ENCODE peak calls at places on chromosomes 11 and 22, in nine cellular contexts. C is HCT116, U is SK-N-SH, Y is H9, F is mesenchymal stem cell, A is IMR-90, W is astrocyte, M is neuronal stem cell, B is mammary epithelial cell. H is an unnamed sample.

GRCh38 chr11:96186806-96187205 is 156.2 kb downstream of the MAML2 start:
- DNase-seq in F (no peak), W (no peak), M (no peak), U (no peak), C (no peak), Y (no peak), B (peak), A (no peak), H (no peak)

GRCh38 chr11:65569164-65569972 is 909 bp upstream of the ZNRD2 start:
- DNase-seq in U (no peak), C (no peak), Y (no peak), A (no peak), F (no peak), W (no peak), B (no peak), M (no peak), H (no peak)

GRCh38 chr11:20511982-20512381 is 87.4 kb upstream of the SLC6A5 start:
- DNase-seq in B (no peak), F (no peak), C (no peak), U (no peak), M (no peak), A (no peak), W (no peak), Y (no peak), H (no peak)

GRCh38 chr22:26648761-26649363 is 8.5 kb upstream of the MIAT start:
- DNase-seq in F (peak), B (peak), C (no peak), U (peak), M (no peak), Y (no peak), W (no peak), A (no peak), H (no peak)

GRCh38 chr22:44451016-44451415 is 47.0 kb downstream of the RTL6 start:
- DNase-seq in A (no peak), F (no peak), Y (no peak), U (no peak), M (no peak), B (no peak), C (no peak), W (no peak), H (no peak)

GRCh38 chr11:45450189-45450588 is 164.0 kb upstream of the SYT13 start:
- DNase-seq in C (no peak), A (peak), U (no peak), F (no peak), B (no peak), Y (no peak), M (no peak), W (peak), H (no peak)

GRCh38 chr22:46067159-46068111 is 82.9 kb upstream of the PPARA start:
- DNase-seq in M (no peak), W (no peak), Y (no peak), A (no peak), C (no peak), B (peak), U (no peak), F (no peak), H (peak)

GRCh38 chr11:111320728-111321568 is 22.6 kb downstream of the POU2AF3 start:
- DNase-seq in W (peak), A (no peak), M (no peak), U (no peak), B (no peak), Y (no peak), F (no peak), C (no peak), H (no peak)

GRCh38 chr11:68509105-68509504 is 48.6 kb downstream of the PPP6R3 start:
- DNase-seq in M (no peak), B (no peak), A (peak), W (peak), F (peak), Y (no peak), U (peak), C (no peak), H (no peak)

GRCh38 chr22:45226681-45227186 is 14.0 kb downstream of the KIAA0930 start:
- DNase-seq in F (no peak), Y (peak), U (no peak), B (peak), W (no peak), A (no peak), C (no peak), M (no peak), H (no peak)

GRCh38 chr22:27885977-27886842 is 32.8 kb downstream of the PITPNB start:
- DNase-seq in U (peak), Y (no peak), W (peak), A (peak), B (peak), M (peak), C (peak), F (peak), H (peak)

GRCh38 chr22:27892811-27893210 is 26.2 kb downstream of the PITPNB start:
- DNase-seq in W (no peak), Y (no peak), M (no peak), B (no peak), F (no peak), C (no peak), A (no peak), U (no peak), H (no peak)

GRCh38 chr22:27892064-27892463 is 27.0 kb downstream of the PITPNB start:
- DNase-seq in F (no peak), B (no peak), Y (no peak), W (no peak), M (no peak), U (no peak), A (no peak), C (no peak), H (no peak)

GRCh38 chr22:27886843-27887151 is 32.3 kb downstream of the PITPNB start:
- DNase-seq in W (no peak), F (no peak), M (no peak), U (no peak), Y (no peak), B (no peak), A (no peak), C (no peak), H (no peak)

GRCh38 chr22:27888310-27888709 is 30.7 kb downstream of the PITPNB start:
- DNase-seq in C (no peak), Y (no peak), W (no peak), M (no peak), A (no peak), F (no peak), U (no peak), B (no peak), H (no peak)
- H3K9ac ChIP-seq in C (no peak), Y (no peak), W (no peak), M (no peak), A (no peak), F (no peak), U (no peak), B (no peak), H (no peak)

GRCh38 chr22:23225724-23226496 is 45.6 kb downstream of the BCR start:
- DNase-seq in Y (no peak), B (peak), C (no peak), U (no peak), A (no peak), F (no peak), W (peak), M (no peak), H (peak)
- H3K9ac ChIP-seq in Y (no peak), B (peak), C (no peak), U (peak), A (no peak), F (peak), W (peak), M (no peak), H (peak)

GRCh38 chr11:124115782-124116616 is 749 bp downstream of the VWA5A start:
- DNase-seq in A (no peak), W (no peak), B (peak), C (no peak), U (peak), F (no peak), M (no peak), Y (peak), H (no peak)
- H3K9ac ChIP-seq in A (peak), W (peak), B (peak), C (no peak), U (peak), F (peak), M (no peak), Y (peak), H (peak)

GRCh38 chr11:27216268-27217149 is 146.5 kb downstream of the CCDC34 start:
- DNase-seq in W (peak), M (no peak), A (peak), F (peak), B (no peak), C (no peak), U (peak), Y (no peak), H (peak)
- H3K9ac ChIP-seq in W (peak), M (no peak), A (no peak), F (peak), B (no peak), C (no peak), U (peak), Y (no peak), H (no peak)

H was measured in endothelial cell of umbilical vein.